ENCODE peak calls at places on chromosomes 16 and 17, in eight cellular contexts. C is nephron progenitor cell; V is H9; O is NCI-H524; M is stimulated activated naive CD8-positive, alpha-beta T cell treated with anti-CD3 and anti-CD28 coated beads, Interleukin-15, amount 100 ng/mL, for 72 hours; Q is activated CD4-positive, alpha-beta T cell treated with anti-CD3 and anti-CD28 coated beads, Interleukin-2, amount 50 U/mL, for 48 hours; B is heart right ventricle; R is activated T-helper 1 cell treated with anti-CD3 and anti-CD28 coated beads, Interleukin-12 subunit alpha, Interleukin-12 subunit beta, Interleukin-2, Interleukin-4 antibody, amounts not matched to agents 30 ng/mL and 10 ng/mL and 1 ng/mL, durations not matched to agents 14 hours and 24 hours and 36 hours. N is an unnamed sample.

GRCh38 chr16:86946981-86947380 is 368.6 kb downstream of the FOXL1 start:
- DNase-seq in Q (no peak), V (no peak), C (no peak), M (no peak), B (no peak), R (no peak), O (no peak), N (no peak)

GRCh38 chr17:2094891-2095535 is 40.1 kb downstream of the HIC1 start:
- DNase-seq in O (no peak), V (peak; percentile 50), B (peak; percentile 73), M (no peak), C (no peak), R (no peak), Q (no peak), N (peak; percentile 69)

GRCh38 chr16:78844028-78844427 is 744.6 kb downstream of the WWOX start:
- DNase-seq in M (no peak), C (no peak), Q (no peak), B (no peak), O (no peak), V (no peak), R (no peak), N (no peak)

GRCh38 chr17:33261911-33262665 is 31.0 kb downstream of the ASIC2 start:
- DNase-seq in B (no peak), Q (no peak), V (no peak), R (no peak), M (no peak), O (no peak), C (peak; percentile 21), N (no peak)

GRCh38 chr16:23700509-23700908 is 12.5 kb downstream of the ERN2 start:
- DNase-seq in O (no peak), C (peak; percentile 14), B (no peak), R (no peak), M (no peak), Q (no peak), V (peak; percentile 81), N (peak; percentile 56)

GRCh38 chr16:85798901-85799496 is 345 bp downstream of the EMC8 start:
- DNase-seq in V (peak; percentile 44), Q (peak; percentile 29), O (no peak), C (no peak), B (peak; percentile 15), R (peak; percentile 24), M (peak; percentile 40), N (no peak)

GRCh38 chr16:1442697-1443096 is 1.7 kb downstream of the CCDC154 start:
- DNase-seq in O (no peak), M (no peak), B (no peak), R (no peak), V (no peak), Q (no peak), C (no peak), N (no peak)

GRCh38 chr17:77373298-77374169 is 232.8 kb downstream of the SEC14L1 start:
- DNase-seq in M (peak; percentile 41), C (peak; percentile 53), V (peak; percentile 67), Q (no peak), O (no peak), B (peak; percentile 61), R (peak; percentile 45), N (peak; percentile 81)

GRCh38 chr17:29151567-29151966 is 28.6 kb downstream of the MYO18A start:
- DNase-seq in R (no peak), Q (no peak), O (no peak), C (no peak), B (no peak), M (no peak), V (peak; percentile 69), N (peak; percentile 77)

GRCh38 chr17:49708515-49709161 is 874 bp upstream of the SLC35B1 start:
- DNase-seq in C (no peak), Q (no peak), R (no peak), B (no peak), M (no peak), V (peak; percentile 68), O (no peak), N (peak; percentile 53)

GRCh38 chr17:16910341-16910740 is 61.6 kb downstream of the TNFRSF13B start:
- DNase-seq in Q (no peak), V (peak; percentile 25), C (no peak), M (no peak), O (no peak), B (no peak), R (no peak), N (no peak)

GRCh38 chr16:23952128-23953041 is 116.6 kb downstream of the PRKCB start:
- DNase-seq in O (no peak), R (no peak), B (no peak), Q (no peak), M (peak; percentile 47), V (no peak), C (no peak), N (peak; percentile 54)

GRCh38 chr17:79299349-79299748 is 224.7 kb downstream of the ENGASE start:
- DNase-seq in V (no peak), R (no peak), C (no peak), O (no peak), M (no peak), B (no peak), Q (no peak), N (no peak)

GRCh38 chr16:81463296-81463890 is 18.8 kb downstream of the CMIP start:
- DNase-seq in Q (no peak), M (no peak), V (no peak), C (no peak), B (no peak), R (no peak), O (no peak), N (no peak)

GRCh38 chr17:27475070-27475673 is 18.9 kb downstream of the KSR1 start:
- DNase-seq in C (no peak), M (no peak), R (peak; percentile 13), B (no peak), O (no peak), V (no peak), Q (peak; percentile 64), N (no peak)

GRCh38 chr17:50096092-50096491 is 941 bp downstream of the PDK2 start:
- DNase-seq in Q (no peak), M (no peak), C (no peak), B (no peak), V (no peak), R (no peak), O (no peak), N (no peak)

GRCh38 chr16:55426865-55427484 is 52.0 kb upstream of the MMP2 start:
- DNase-seq in Q (no peak), O (no peak), V (no peak), M (no peak), B (no peak), R (no peak), C (no peak), N (no peak)

GRCh38 chr16:54511181-54511731 is 224.7 kb upstream of the IRX3 start:
- DNase-seq in R (no peak), Q (no peak), M (no peak), B (no peak), O (no peak), V (no peak), C (no peak), N (no peak)

GRCh38 chr17:59754547-59754946 is 47.1 kb downstream of the VMP1 start:
- DNase-seq in O (no peak), R (no peak), V (no peak), M (no peak), Q (no peak), B (no peak), C (no peak), N (no peak)

N was measured in ecto neural progenitor cell.